ENCODE peak calls at places on chromosome 21, in four cellular contexts. V is keratinocyte, B is MM.1S, D is endothelial cell of umbilical vein. Z is an unnamed sample. For H3K4me1, the result is how much of the 10 kb centered on the place peaks cover.

GRCh38 chr21:14995695-14996490 is 68.9 kb downstream of the NRIP1 start:
- DNase-seq in V (no peak), D (peak), B (no peak), Z (no peak)

GRCh38 chr21:17045214-17045835 is 467.5 kb upstream of the CXADR start:
- DNase-seq in B (peak), V (no peak), D (peak), Z (no peak)

GRCh38 chr21:35172231-35172630 is 123.1 kb upstream of the RUNX1 start:
- DNase-seq in B (no peak), D (no peak), V (no peak), Z (no peak)

GRCh38 chr21:33901421-33902288 is 13.9 kb downstream of the ATP5PO start:
- DNase-seq in V (no peak), D (peak), B (peak), Z (no peak)

GRCh38 chr21:15592271-15592860 is 137.4 kb upstream of the USP25 start:
- DNase-seq in D (peak), V (no peak), B (peak), Z (peak)

GRCh38 chr21:34548782-34549376 is 36.9 kb upstream of the KCNE1 start:
- DNase-seq in V (no peak), D (no peak), B (peak), Z (no peak)

GRCh38 chr21:37032877-37033471 is 26.5 kb downstream of the RIPPLY3 start:
- DNase-seq in B (no peak), V (no peak), D (no peak), Z (peak)

GRCh38 chr21:33682992-33683627 is 40.8 kb downstream of the ITSN1 start:
- DNase-seq in B (no peak), V (peak), D (peak), Z (peak)

GRCh38 chr21:27108228-27108627 is 141.3 kb upstream of the ADAMTS5 start:
- DNase-seq in D (no peak), B (no peak), V (no peak), Z (no peak)

GRCh38 chr21:29508311-29508710 is 209.6 kb downstream of the BACH1 start:
- DNase-seq in D (no peak), V (no peak), B (no peak), Z (no peak)

GRCh38 chr21:29506947-29507346 is 208.2 kb downstream of the BACH1 start:
- DNase-seq in V (no peak), B (no peak), D (no peak), Z (no peak)

GRCh38 chr21:29501451-29501850 is 202.7 kb downstream of the BACH1 start:
- DNase-seq in D (no peak), B (no peak), V (no peak), Z (no peak)

GRCh38 chr21:29506214-29506613 is 207.5 kb downstream of the BACH1 start:
- DNase-seq in B (no peak), D (no peak), V (no peak), Z (no peak)

GRCh38 chr21:29504751-29505321 is 206.1 kb downstream of the BACH1 start:
- DNase-seq in B (no peak), D (no peak), V (no peak), Z (no peak)
- H2AFZ ChIP-seq in B (no peak), D (no peak), V (no peak), Z (no peak)

GRCh38 chr21:42237161-42237560 is 18.2 kb downstream of the ABCG1 start:
- DNase-seq in D (no peak), B (no peak), V (no peak), Z (no peak)
- H3K4me2 ChIP-seq in D (no peak), B (peak), V (no peak), Z (no peak)

GRCh38 chr21:44890338-44890931 is 16.9 kb upstream of the PTTG1IP start:
- DNase-seq in D (no peak), B (no peak), V (no peak), Z (no peak)
- H3K4me1 ChIP-seq in D (under half), B (under half), V (under half), Z (under half)

GRCh38 chr21:20108976-20109375 is 889.2 kb upstream of the NCAM2 start:
- DNase-seq in D (no peak), V (no peak), B (no peak), Z (no peak)
- H2AFZ ChIP-seq in D (no peak), V (no peak), B (no peak), Z (no peak)